ENCODE peak calls at places on chromosomes 12 and 14, in ten cellular contexts. K is MCF 10A, E is nucleus accumbens, D is GM13977, T is H4, N is B cell, M is GM23248, V is RKO, A is NCI-H146, P is tibial nerve. Y is an unnamed sample.

GRCh38 chr12:38847247-38847646 is 58.1 kb downstream of the CPNE8 start:
- DNase-seq in P (no peak), K (no peak), N (no peak), D (no peak), A (no peak), V (no peak), T (no peak), E (no peak), M (no peak), Y (no peak)

GRCh38 chr12:85725991-85726390 is 110.2 kb downstream of the RASSF9 start:
- DNase-seq in K (peak), T (no peak), M (peak), A (peak), P (no peak), V (no peak), D (no peak), E (no peak), N (no peak), Y (no peak)

GRCh38 chr14:104448721-104449120 is 130.8 kb upstream of the C14orf180 start:
- DNase-seq in P (no peak), K (no peak), A (no peak), N (no peak), V (no peak), E (no peak), D (no peak), T (no peak), M (no peak), Y (no peak)

GRCh38 chr12:131553409-131553808 is 157.5 kb upstream of the SFSWAP start:
- DNase-seq in N (no peak), M (no peak), A (no peak), V (no peak), E (no peak), P (no peak), K (no peak), T (no peak), D (no peak), Y (no peak)

GRCh38 chr12:117476341-117476740 is 114.9 kb upstream of the NOS1 start:
- DNase-seq in V (no peak), T (no peak), K (no peak), P (no peak), A (no peak), M (no peak), N (no peak), E (no peak), D (no peak), Y (no peak)

GRCh38 chr12:89391726-89392336 is 39.5 kb upstream of the DUSP6 start:
- DNase-seq in D (no peak), V (no peak), A (no peak), E (no peak), T (no peak), M (no peak), N (no peak), K (no peak), P (no peak), Y (no peak)

GRCh38 chr14:33061667-33062325 is 123.1 kb downstream of the NPAS3 start:
- DNase-seq in A (peak), M (no peak), D (no peak), E (no peak), K (no peak), N (no peak), V (no peak), T (no peak), P (no peak), Y (no peak)

GRCh38 chr12:80211671-80212070 is 112.3 kb downstream of the OTOGL start:
- DNase-seq in N (no peak), E (no peak), M (no peak), P (no peak), V (no peak), A (no peak), D (no peak), T (no peak), K (no peak), Y (no peak)

GRCh38 chr14:86457729-86458128 is 927.8 kb downstream of the FLRT2 start:
- DNase-seq in T (no peak), D (no peak), K (no peak), N (no peak), M (no peak), E (no peak), A (no peak), V (no peak), P (no peak), Y (no peak)